ENCODE peak calls at places on chromosomes 1 and 21, in four cellular contexts. O, Q, N and K are unnamed samples.

GRCh38 chr1:119646521-119647227 is 1.4 kb downstream of the ZNF697 start:
- DNase-seq in O (no peak), Q (no peak), N (no peak), K (no peak)

GRCh38 chr21:35172231-35172630 is 123.1 kb upstream of the RUNX1 start:
- DNase-seq in O (no peak), Q (no peak), N (no peak), K (no peak)

GRCh38 chr1:54252371-54252770 is 52.4 kb downstream of the MRPL37 start:
- DNase-seq in O (no peak), Q (no peak), N (no peak), K (no peak)

GRCh38 chr1:215845224-215845902 is 278.3 kb downstream of the KCTD3 start:
- DNase-seq in O (no peak), Q (no peak), N (no peak), K (no peak)

GRCh38 chr1:110948038-110948810 is 15.5 kb downstream of the LRIF1 start:
- DNase-seq in O (no peak), Q (no peak), N (no peak), K (no peak)

GRCh38 chr1:167802235-167802634 is 80.5 kb downstream of the MPZL1 start:
- DNase-seq in O (no peak), Q (no peak), N (no peak), K (no peak)

GRCh38 chr1:56978819-56979218 is 13.0 kb upstream of the C8B start:
- DNase-seq in O (no peak), Q (no peak), N (no peak), K (no peak)

GRCh38 chr1:184597652-184598357 is 156.9 kb downstream of the EDEM3 start:
- DNase-seq in O (no peak), Q (no peak), N (no peak), K (no peak)

GRCh38 chr1:213934642-213935041 is 53.1 kb upstream of the PROX1 start:
- DNase-seq in O (no peak), Q (no peak), N (peak), K (no peak)

GRCh38 chr21:42499430-42500106 is 3.5 kb upstream of the RSPH1 start:
- DNase-seq in O (no peak), Q (no peak), N (no peak), K (no peak)

GRCh38 chr1:201479331-201479730 is 10.3 kb upstream of the PHLDA3 start:
- DNase-seq in O (no peak), Q (no peak), N (no peak), K (no peak)

GRCh38 chr1:178344513-178345077 is 152.2 kb downstream of the CLEC20A start:
- DNase-seq in O (no peak), Q (no peak), N (no peak), K (peak)
- TF ChIP-seq CTCF in O (no peak), Q (peak), N (peak), K (no peak)

DNA sequence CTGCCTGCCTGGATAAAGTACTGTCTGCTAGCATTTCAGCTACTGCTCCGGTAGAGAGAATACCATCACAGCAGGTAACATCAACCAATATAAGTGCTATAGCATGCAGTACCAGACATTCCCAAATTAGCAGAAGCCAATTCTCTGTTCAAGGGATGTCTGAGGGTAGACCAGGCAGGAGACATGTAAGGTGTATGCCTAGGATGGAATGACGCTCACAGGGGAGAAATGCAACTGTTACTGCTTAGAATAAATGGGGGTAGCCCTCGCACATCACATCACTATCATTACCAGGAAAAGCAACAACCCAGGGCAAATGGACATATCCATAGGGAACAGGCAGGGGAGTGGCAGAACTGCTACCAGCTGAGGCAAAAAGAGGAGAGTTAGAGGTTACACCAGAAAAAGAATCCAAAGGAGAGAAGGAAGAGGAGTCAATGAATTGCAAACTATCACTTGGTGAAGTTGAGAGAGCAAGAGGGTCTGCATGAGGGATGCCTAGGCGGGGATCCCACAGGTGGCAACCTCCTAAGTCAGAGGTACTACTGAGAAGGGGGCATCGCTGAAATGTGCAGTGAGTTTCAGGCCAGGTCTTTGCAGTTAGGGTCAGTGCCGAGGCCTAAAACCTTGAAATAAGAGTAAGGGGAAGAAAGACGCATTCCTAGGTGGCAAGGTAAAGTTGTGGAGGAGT is 1.1 kb downstream of the UBE2Q1 start:
- DNase-seq in O (no peak), Q (no peak), N (no peak), K (no peak)
- TF ChIP-seq CTCF in O (no peak), Q (no peak), N (no peak), K (no peak)

GRCh38 chr1:150979723-150980056 is 2.4 kb upstream of the ANXA9 start:
- DNase-seq in O (peak), Q (no peak), N (no peak), K (no peak)
- TF ChIP-seq CTCF in O (peak), Q (no peak), N (no peak), K (no peak)

DNA sequence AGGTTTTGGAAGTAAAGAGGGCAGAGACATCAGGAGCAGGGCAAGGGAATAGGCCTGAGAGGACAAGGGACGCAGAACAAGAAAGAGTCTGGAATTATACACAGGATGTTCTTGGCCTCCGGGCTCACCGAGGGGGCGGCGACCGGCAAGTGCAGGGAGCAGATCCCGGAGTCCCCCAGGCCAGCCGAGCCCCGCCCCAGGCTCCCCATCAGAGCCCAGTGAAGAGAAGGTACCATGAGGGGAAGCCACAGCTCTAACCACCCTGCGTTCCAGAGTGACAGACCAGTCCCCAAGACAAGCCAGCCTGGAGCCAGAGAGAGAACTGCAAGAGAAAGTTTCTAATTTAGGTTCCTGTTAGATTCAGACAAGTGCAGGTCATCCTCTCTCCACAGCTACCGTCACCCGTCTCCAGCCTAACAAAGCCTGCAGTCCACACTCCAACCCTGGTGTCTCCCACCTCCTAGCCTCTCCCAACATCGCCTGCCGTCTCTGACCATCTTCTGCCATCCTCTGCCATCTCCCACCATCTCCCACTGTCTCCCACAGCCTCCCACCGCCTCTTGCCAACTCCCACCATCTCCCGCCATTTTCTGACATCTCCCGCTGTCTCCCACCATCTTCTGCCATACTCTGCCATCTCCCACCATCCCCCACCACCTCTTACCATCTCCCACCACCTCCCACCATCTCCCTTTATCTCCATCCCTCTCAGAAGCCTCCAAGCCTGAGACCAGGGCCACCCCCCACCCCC is 42.5 kb downstream of the CAPN2 start:
- DNase-seq in O (no peak), Q (no peak), N (no peak), K (no peak)
- TF ChIP-seq CTCF in O (no peak), Q (no peak), N (no peak), K (no peak)

DNA sequence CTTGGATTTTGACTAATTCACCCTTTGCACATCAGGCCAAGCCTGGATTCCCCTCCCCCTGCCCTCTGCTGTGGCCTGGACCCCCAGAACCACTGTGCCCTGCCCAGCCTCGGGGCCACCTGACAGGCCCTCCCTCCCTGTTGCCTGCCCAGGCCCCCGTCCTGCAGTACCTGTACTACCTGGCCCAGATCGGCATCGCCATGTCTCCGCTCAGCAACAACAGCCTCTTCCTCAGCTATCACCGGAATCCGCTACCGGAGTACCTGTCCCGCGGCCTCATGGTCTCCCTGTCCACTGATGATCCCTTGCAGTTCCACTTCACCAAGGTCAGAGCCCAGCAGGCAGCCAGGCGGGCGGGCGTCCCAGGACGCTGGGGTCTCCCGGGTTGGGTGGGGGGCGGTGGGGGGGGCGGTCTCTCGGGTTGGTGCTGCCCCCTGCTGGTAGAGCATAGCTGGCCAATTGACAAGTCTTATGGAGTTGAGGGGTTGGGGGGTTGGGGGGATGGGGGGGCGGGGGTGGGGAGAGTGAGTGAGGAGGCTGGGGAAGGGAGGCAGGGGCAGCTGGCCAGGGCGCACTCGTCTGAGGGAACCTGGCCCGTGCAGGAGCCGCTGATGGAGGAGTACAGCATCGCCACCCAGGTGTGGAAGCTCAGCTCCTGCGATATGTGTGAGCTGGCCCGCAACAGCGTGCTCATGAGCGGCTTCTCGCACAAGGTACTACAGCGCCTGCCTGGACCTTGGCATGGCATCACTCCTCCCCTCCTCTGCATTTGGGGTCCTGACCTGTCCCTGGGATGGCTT is 10.6 kb downstream of the AMPD2 start:
- DNase-seq in O (no peak), Q (no peak), N (no peak), K (peak)
- TF ChIP-seq CTCF in O (peak), Q (peak), N (peak), K (peak)